ENCODE peak calls at places on chromosomes 3 and 15, in nine cellular contexts. S, Y, X, W, R, O, G, A and T are unnamed samples.

GRCh38 chr3:46440531-46441294 is 24.0 kb downstream of the LTF start:
- DNase-seq in S (no peak), Y (no peak), X (no peak), W (no peak), R (no peak), O (no peak), G (no peak), A (peak; percentile 31), T (no peak)

GRCh38 chr3:81778678-81779182 is 17.3 kb upstream of the GBE1 start:
- DNase-seq in S (peak; percentile 52), Y (no peak), X (peak; percentile 72), W (no peak), R (no peak), O (no peak), G (no peak), A (no peak), T (no peak)

GRCh38 chr15:67240235-67241131 is 14.0 kb downstream of the AAGAB start:
- DNase-seq in S (no peak), Y (no peak), X (no peak), W (no peak), R (peak; percentile 57), O (no peak), G (no peak), A (peak; percentile 21), T (no peak)

GRCh38 chr3:161349529-161350278 is 21.6 kb downstream of the SPTSSB start:
- DNase-seq in S (peak; percentile 96), Y (no peak), X (peak; percentile 76), W (no peak), R (no peak), O (no peak), G (no peak), A (peak; percentile 26), T (no peak)

GRCh38 chr3:52436500-52437106 is 8.3 kb downstream of the SEMA3G start:
- DNase-seq in S (no peak), Y (no peak), X (peak; percentile 53), W (no peak), R (peak; percentile 27), O (peak; percentile 45), G (no peak), A (no peak), T (no peak)

GRCh38 chr3:25385807-25386512 is 42.1 kb upstream of the RARB start:
- DNase-seq in S (no peak), Y (no peak), X (no peak), W (no peak), R (no peak), O (no peak), G (no peak), A (no peak), T (no peak)

GRCh38 chr3:10280177-10280529 is 12.6 kb downstream of the GHRL start:
- DNase-seq in S (no peak), Y (no peak), X (no peak), W (no peak), R (no peak), O (no peak), G (no peak), A (no peak), T (no peak)

GRCh38 chr3:186589115-186589514 is 18.6 kb downstream of the DNAJB11 start:
- DNase-seq in S (no peak), Y (no peak), X (peak; percentile 33), W (no peak), R (no peak), O (no peak), G (no peak), A (no peak), T (no peak)

GRCh38 chr15:31208804-31209203 is 107.3 kb upstream of the TRPM1 start:
- DNase-seq in S (no peak), Y (no peak), X (no peak), W (no peak), R (no peak), O (no peak), G (no peak), A (no peak), T (no peak)

GRCh38 chr3:23797490-23797889 is 8.3 kb upstream of the UBE2E1 start:
- DNase-seq in S (no peak), Y (no peak), X (no peak), W (no peak), R (no peak), O (no peak), G (no peak), A (no peak), T (no peak)

GRCh38 chr3:59263152-59263551 is 213.3 kb upstream of the CFAP20DC start:
- DNase-seq in S (no peak), Y (no peak), X (no peak), W (no peak), R (no peak), O (no peak), G (no peak), A (no peak), T (no peak)

GRCh38 chr15:101554115-101554915 is 64.8 kb upstream of the PCSK6 start:
- DNase-seq in S (no peak), Y (no peak), X (peak; percentile 34), W (no peak), R (no peak), O (peak; percentile 67), G (peak; percentile 39), A (no peak), T (no peak)

GRCh38 chr3:14431556-14431927 is 29.1 kb downstream of the SLC6A6 start:
- DNase-seq in S (no peak), Y (no peak), X (no peak), W (no peak), R (no peak), O (no peak), G (no peak), A (peak; percentile 41), T (no peak)

GRCh38 chr3:137105277-137105977 is 147.6 kb downstream of the IL20RB start:
- DNase-seq in S (peak; percentile 34), Y (no peak), X (peak; percentile 62), W (peak; percentile 19), R (peak; percentile 35), O (no peak), G (no peak), A (no peak), T (no peak)

GRCh38 chr15:60804986-60805949 is 326.3 kb upstream of the ICE2 start:
- DNase-seq in S (peak; percentile 84), Y (peak; percentile 62), X (peak; percentile 74), W (no peak), R (no peak), O (no peak), G (no peak), A (no peak), T (peak; percentile 30)

DNA sequence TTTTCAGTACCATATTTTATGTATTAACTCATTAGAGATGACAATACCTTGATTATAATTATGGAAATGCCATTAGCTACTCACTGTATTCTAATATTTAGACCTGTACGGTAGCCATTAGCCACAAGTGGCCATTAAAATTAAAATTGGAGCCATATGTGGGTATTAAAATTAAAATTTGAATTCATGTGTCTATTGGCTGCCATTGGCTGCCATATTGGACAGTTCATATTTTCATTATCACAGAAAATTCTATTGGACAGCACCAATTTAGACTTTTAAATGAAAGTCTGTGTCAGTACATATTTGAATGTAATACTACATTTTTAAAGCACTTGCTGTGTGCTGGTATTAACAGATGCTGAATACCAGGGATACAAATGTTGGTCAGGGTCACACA is 3.0 kb downstream of the ATP11B start:
- DNase-seq in S (no peak), Y (no peak), X (no peak), W (no peak), R (no peak), O (no peak), G (no peak), A (no peak), T (no peak)
- H3K27ac ChIP-seq in S (no peak overlapping the region), Y (no peak overlapping the region), X (no peak overlapping the region), W (no peak overlapping the region), R (no peak overlapping the region), O (no peak overlapping the region), G (no peak overlapping the region), A (no peak overlapping the region), T (no peak overlapping the region)

DNA sequence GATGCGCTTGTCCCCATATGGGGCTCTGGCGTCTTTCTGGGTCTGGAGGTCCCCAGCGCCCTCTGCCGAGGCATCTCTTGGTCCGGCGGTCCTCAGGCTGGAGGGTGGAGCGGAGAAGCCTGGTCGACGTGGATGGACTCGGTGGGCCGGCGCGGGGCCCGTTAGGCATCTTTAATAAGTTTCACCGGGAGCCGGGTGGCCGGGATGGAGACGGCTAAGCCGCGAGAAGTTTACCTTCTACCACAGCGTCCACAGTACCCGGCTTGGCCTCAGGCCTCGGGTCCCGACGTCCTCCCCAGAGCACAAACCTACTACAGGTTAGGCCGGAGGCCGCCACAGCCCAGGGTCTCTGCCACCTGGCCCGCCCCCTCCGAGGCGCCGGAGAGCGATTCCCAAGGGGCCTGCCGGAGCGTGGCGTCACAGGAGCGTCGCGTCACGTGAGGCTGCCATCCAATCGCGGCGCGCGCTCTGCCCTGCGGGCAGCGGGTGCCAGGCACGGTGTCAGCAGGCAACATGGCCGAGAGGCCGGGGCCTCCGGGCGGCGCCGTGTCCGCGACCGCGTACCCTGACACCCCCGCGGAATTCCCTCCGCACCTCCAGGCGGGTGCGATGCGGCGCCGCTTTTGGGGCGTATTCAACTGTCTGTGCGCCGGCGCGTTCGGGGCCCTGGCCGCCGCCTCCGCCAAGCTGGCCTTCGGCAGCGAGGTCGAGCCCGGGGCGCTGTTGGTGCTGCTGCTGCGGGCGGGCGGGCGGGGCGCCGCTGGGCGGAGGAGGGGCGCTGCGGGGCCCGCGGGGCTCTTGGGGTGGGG is at the start of gene TMEM42:
- DNase-seq in S (peak; percentile 85), Y (peak; percentile 91), X (peak; percentile 90), W (peak; percentile 82), R (peak; percentile 98), O (peak; percentile 95), G (peak; percentile 97), A (peak; percentile 87), T (peak; percentile 91)
- TF ChIP-seq CTCF in S (peak; percentile 7), Y (peak; percentile 21), X (peak; percentile 37), W (peak; percentile 22), R (peak; percentile 19), O (no peak), G (no peak), A (no peak), T (no peak)

GRCh38 chr3:185137821-185138220 is 15.0 kb downstream of the C3orf70 start:
- DNase-seq in S (no peak), Y (no peak), X (no peak), W (no peak), R (no peak), O (no peak), G (no peak), A (no peak), T (no peak)
- H3K4me1 ChIP-seq in S (no peaks in the 10 kb centered on the region), Y (no peaks in the 10 kb centered on the region), X (no peaks in the 10 kb centered on the region), W (no peaks in the 10 kb centered on the region), R (no peaks in the 10 kb centered on the region), O (peaks cover 42% of the 10 kb centered on the region), G (no peaks in the 10 kb centered on the region), A (no peaks in the 10 kb centered on the region), T (no peaks in the 10 kb centered on the region)

GRCh38 chr3:171967932-171968678 is 71.3 kb upstream of the FNDC3B start:
- DNase-seq in S (peak; percentile 100), Y (no peak), X (peak; percentile 85), W (no peak), R (no peak), O (no peak), G (no peak), A (no peak), T (no peak)

GRCh38 chr3:171967137-171967783 is 72.1 kb upstream of the FNDC3B start:
- DNase-seq in S (peak; percentile 89), Y (no peak), X (peak; percentile 90), W (no peak), R (no peak), O (no peak), G (no peak), A (no peak), T (peak; percentile 43)

GRCh38 chr3:171963546-171963945 is 75.8 kb upstream of the FNDC3B start:
- DNase-seq in S (no peak), Y (no peak), X (no peak), W (no peak), R (no peak), O (no peak), G (no peak), A (no peak), T (no peak)

GRCh38 chr3:171965088-171965712 is 74.2 kb upstream of the FNDC3B start:
- DNase-seq in S (no peak), Y (no peak), X (no peak), W (no peak), R (no peak), O (no peak), G (no peak), A (no peak), T (no peak)

GRCh38 chr3:171966533-171967136 is 72.7 kb upstream of the FNDC3B start:
- DNase-seq in S (no peak), Y (no peak), X (no peak), W (no peak), R (no peak), O (no peak), G (no peak), A (no peak), T (no peak)
- H3K27ac ChIP-seq in S (peak overlapping the region; percentile 74), Y (no peak overlapping the region), X (peak overlapping the region; percentile 85), W (no peak overlapping the region), R (no peak overlapping the region), O (no peak overlapping the region), G (peak overlapping the region; percentile 28), A (no peak overlapping the region), T (no peak overlapping the region)